ENCODE peak calls at places on chromosome 19, in seven cellular contexts. T is uterus, K is thoracic aorta, H is heart left ventricle, F is adrenal gland, Y is brain microvascular endothelial cell, N is stomach. S is an unnamed sample.

GRCh38 chr19:29823581-29824330 is 12.0 kb downstream of the CCNE1 start:
- DNase-seq in T (no peak), K (no peak), H (no peak), F (no peak), Y (no peak), N (no peak), S (no peak)

GRCh38 chr19:2324220-2324948 is 4.0 kb downstream of the LSM7 start:
- DNase-seq in T (no peak), K (no peak), H (no peak), F (no peak), Y (no peak), N (no peak), S (no peak)

GRCh38 chr19:42246143-42246868 is 3.9 kb upstream of the GSK3A start:
- DNase-seq in T (peak; percentile 82), K (peak; percentile 55), H (peak; percentile 87), F (peak; percentile 95), Y (peak; percentile 77), N (peak; percentile 73), S (no peak)

GRCh38 chr19:46845959-46846459 is 4.6 kb downstream of the AP2S1 start:
- DNase-seq in T (no peak), K (no peak), H (no peak), F (no peak), Y (no peak), N (no peak), S (no peak)

GRCh38 chr19:58483776-58484175 is 7.6 kb downstream of the ZNF446 start:
- DNase-seq in T (no peak), K (no peak), H (no peak), F (no peak), Y (no peak), N (no peak), S (no peak)

GRCh38 chr19:56477429-56478338 is 539 bp upstream of the ZNF667 start:
- DNase-seq in T (peak; percentile 91), K (peak; percentile 46), H (peak; percentile 97), F (peak; percentile 96), Y (peak; percentile 90), N (peak; percentile 59), S (peak; percentile 82)

GRCh38 chr19:18470153-18470552 is 32.2 kb upstream of the ISYNA1 start:
- DNase-seq in T (no peak), K (no peak), H (no peak), F (no peak), Y (no peak), N (no peak), S (no peak)

GRCh38 chr19:53576941-53577653 is 39.2 kb downstream of the ZNF331 start:
- DNase-seq in T (no peak), K (no peak), H (no peak), F (no peak), Y (no peak), N (no peak), S (no peak)

GRCh38 chr19:2122251-2122650 is 25.5 kb downstream of the IZUMO4 start:
- DNase-seq in T (no peak), K (no peak), H (no peak), F (no peak), Y (no peak), N (no peak), S (no peak)

GRCh38 chr19:47232422-47233211 is 1.6 kb upstream of the BBC3 start:
- DNase-seq in T (no peak), K (no peak), H (no peak), F (peak; percentile 62), Y (peak; percentile 43), N (no peak), S (no peak)

GRCh38 chr19:49338691-49339363 is 3.6 kb downstream of the CD37 start:
- DNase-seq in T (peak; percentile 75), K (peak; percentile 42), H (peak; percentile 78), F (peak; percentile 88), Y (peak; percentile 47), N (peak; percentile 96), S (no peak)

GRCh38 chr19:10870501-10870954 is 825 bp upstream of the CARM1 start:
- DNase-seq in T (no peak), K (no peak), H (no peak), F (no peak), Y (no peak), N (no peak), S (no peak)

GRCh38 chr19:10604460-10604980 is 17.4 kb upstream of the AP1M2 start:
- DNase-seq in T (no peak), K (no peak), H (peak; percentile 59), F (peak; percentile 67), Y (no peak), N (peak; percentile 35), S (peak; percentile 13)

GRCh38 chr19:15161028-15161984 is 39.5 kb downstream of the NOTCH3 start:
- DNase-seq in T (no peak), K (no peak), H (no peak), F (no peak), Y (no peak), N (no peak), S (no peak)

GRCh38 chr19:38970664-38971532 is 4.6 kb downstream of the FBXO17 start:
- DNase-seq in T (no peak), K (no peak), H (no peak), F (no peak), Y (no peak), N (no peak), S (no peak)

GRCh38 chr19:6736917-6737283 is 480 bp downstream of the GPR108 start:
- DNase-seq in T (no peak), K (no peak), H (no peak), F (no peak), Y (no peak), N (no peak), S (no peak)
- H3K27ac ChIP-seq in T (peak overlapping the region; percentile 96), K (peak overlapping the region; percentile 92), H (peak overlapping the region; percentile 99), F (peak overlapping the region; percentile 94), Y (peak overlapping the region; percentile 98), N (peak overlapping the region; percentile 99), S (peak overlapping the region; percentile 86)

DNA sequence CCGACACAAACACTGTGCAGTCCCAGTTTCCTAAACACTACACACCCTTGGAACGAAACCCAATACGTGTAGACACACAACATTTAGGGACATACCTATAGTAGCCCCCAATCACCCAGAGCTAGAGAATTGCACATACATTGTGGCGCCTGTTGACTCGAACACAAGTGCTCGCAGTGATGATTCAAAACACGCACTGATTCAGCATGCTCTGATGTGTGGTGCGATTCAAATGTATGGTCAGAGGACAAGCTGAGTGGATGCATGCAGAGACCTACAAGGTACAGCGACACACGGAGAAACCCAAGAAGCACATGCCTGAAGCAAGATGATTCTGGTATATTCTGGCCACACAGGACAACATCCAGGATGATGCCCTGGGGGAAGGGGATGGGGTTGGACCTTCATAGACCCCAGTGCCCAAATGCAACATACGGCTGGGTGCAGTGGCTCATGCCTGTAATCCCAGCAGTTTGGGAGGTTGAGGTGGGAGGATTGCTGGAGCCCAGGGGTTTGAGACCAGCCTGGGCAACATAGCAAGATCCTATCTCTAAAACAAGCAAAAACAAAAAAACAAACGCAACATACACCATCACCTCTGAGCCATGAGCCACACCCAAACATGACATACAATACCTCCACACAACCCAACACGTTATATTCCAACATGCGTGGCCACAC is 997 bp upstream of the KCNN4 start:
- DNase-seq in T (no peak), K (no peak), H (no peak), F (no peak), Y (no peak), N (no peak), S (no peak)
- H3K27ac ChIP-seq in T (no peak overlapping the region), K (no peak overlapping the region), H (no peak overlapping the region), F (no peak overlapping the region), Y (no peak overlapping the region), N (peak overlapping the region; percentile 80), S (peak overlapping the region; percentile 71)

GRCh38 chr19:22519152-22519551 is 97.0 kb upstream of the ZNF98 start:
- DNase-seq in T (no peak), K (no peak), H (no peak), F (no peak), Y (no peak), N (no peak), S (no peak)
- H3K27ac ChIP-seq in T (no peak overlapping the region), K (no peak overlapping the region), H (no peak overlapping the region), F (no peak overlapping the region), Y (no peak overlapping the region), N (no peak overlapping the region), S (no peak overlapping the region)

GRCh38 chr19:44032001-44032610 is 6.9 kb downstream of the ZNF222 start:
- DNase-seq in T (no peak), K (no peak), H (no peak), F (no peak), Y (no peak), N (no peak), S (no peak)
- H3K27ac ChIP-seq in T (no peak overlapping the region), K (no peak overlapping the region), H (no peak overlapping the region), F (no peak overlapping the region), Y (no peak overlapping the region), N (no peak overlapping the region), S (no peak overlapping the region)

GRCh38 chr19:51799311-51799997 is 4.5 kb downstream of the FPR3 start:
- DNase-seq in T (peak; percentile 78), K (peak; percentile 71), H (peak; percentile 97), F (peak; percentile 97), Y (peak; percentile 96), N (peak; percentile 39), S (no peak)
- H3K27ac ChIP-seq in T (peak overlapping the region; percentile 69), K (no peak overlapping the region), H (peak overlapping the region; percentile 98), F (peak overlapping the region; percentile 94), Y (peak overlapping the region; percentile 70), N (peak overlapping the region; percentile 68), S (no peak overlapping the region)

DNA sequence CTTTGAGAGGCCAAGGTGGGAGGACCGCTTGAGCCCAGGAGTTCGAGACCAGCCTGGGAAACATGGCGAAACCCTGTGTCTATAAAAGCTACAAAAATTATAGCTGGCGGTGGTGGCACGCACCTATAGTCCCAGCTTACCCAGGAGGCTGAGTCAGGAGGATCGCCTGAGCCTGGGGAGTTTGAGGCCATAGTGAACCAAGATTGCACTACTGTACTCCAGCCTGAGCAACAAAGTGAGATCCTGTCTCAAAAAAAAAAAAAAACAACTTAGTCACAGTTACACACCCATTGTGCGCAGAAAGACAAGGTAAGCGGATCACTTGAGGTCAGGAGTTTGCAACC is 728 bp upstream of the DENND1C start:
- DNase-seq in T (no peak), K (no peak), H (no peak), F (no peak), Y (no peak), N (no peak), S (no peak)
- H3K27ac ChIP-seq in T (no peak overlapping the region), K (no peak overlapping the region), H (no peak overlapping the region), F (no peak overlapping the region), Y (no peak overlapping the region), N (peak overlapping the region; percentile 80), S (peak overlapping the region; percentile 94)

GRCh38 chr19:16361926-16362325 is 37.3 kb downstream of the KLF2 start:
- DNase-seq in T (no peak), K (no peak), H (no peak), F (no peak), Y (no peak), N (no peak), S (no peak)
- H3K27ac ChIP-seq in T (no peak overlapping the region), K (no peak overlapping the region), H (no peak overlapping the region), F (no peak overlapping the region), Y (no peak overlapping the region), N (peak overlapping the region; percentile 0), S (peak overlapping the region; percentile 29)

GRCh38 chr19:3409346-3410064 is 43.1 kb downstream of the NFIC start:
- DNase-seq in T (peak; percentile 65), K (no peak), H (peak; percentile 96), F (peak; percentile 88), Y (no peak), N (peak; percentile 47), S (no peak)
- H3K27ac ChIP-seq in T (peak overlapping the region; percentile 100), K (peak overlapping the region; percentile 76), H (peak overlapping the region; percentile 100), F (peak overlapping the region; percentile 90), Y (no peak overlapping the region), N (peak overlapping the region; percentile 98), S (no peak overlapping the region)

GRCh38 chr19:17242431-17243208 is 3.1 kb downstream of the NR2F6 start:
- DNase-seq in T (no peak), K (no peak), H (no peak), F (no peak), Y (no peak), N (no peak), S (no peak)
- H3K27ac ChIP-seq in T (peak overlapping the region; percentile 84), K (peak overlapping the region; percentile 75), H (peak overlapping the region; percentile 88), F (peak overlapping the region; percentile 86), Y (no peak overlapping the region), N (peak overlapping the region; percentile 95), S (no peak overlapping the region)

GRCh38 chr19:5926641-5927438 is 12.8 kb downstream of the CAPS start:
- DNase-seq in T (peak; percentile 81), K (no peak), H (peak; percentile 67), F (peak; percentile 70), Y (peak; percentile 20), N (no peak), S (no peak)
- H3K27ac ChIP-seq in T (peak overlapping the region; percentile 79), K (peak overlapping the region; percentile 64), H (peak overlapping the region; percentile 50), F (peak overlapping the region; percentile 65), Y (no peak overlapping the region), N (peak overlapping the region; percentile 78), S (no peak overlapping the region)

S was measured in naive thymus-derived CD4-positive, alpha-beta T cell.